ENCODE peak calls at places on chromosomes 1 and 21, in five cellular contexts. One of them, this sample, is unnamed.

GRCh38 chr21:26900980-26901379 is 55.8 kb upstream of the ADAMTS1 start:
- DNase-seq in NCI-H1092: no peak
- DNase-seq in naive thymus-derived CD8-positive, alpha-beta T cell: no peak
- DNase-seq in activated CD4-positive, alpha-beta T cell treated with anti-CD3 and anti-CD28 coated beads for 24 hours: no peak
- DNase-seq in GM03348: no peak
- DNase-seq in this sample: no peak

GRCh38 chr1:95116666-95117206 is 419 bp upstream of the TLCD4 start:
- DNase-seq in NCI-H1092: peak
- DNase-seq in naive thymus-derived CD8-positive, alpha-beta T cell: peak
- DNase-seq in activated CD4-positive, alpha-beta T cell treated with anti-CD3 and anti-CD28 coated beads for 24 hours: peak
- DNase-seq in GM03348: peak
- DNase-seq in this sample: peak

GRCh38 chr1:220642285-220642684 is 47.9 kb upstream of the C1orf115 start:
- DNase-seq in NCI-H1092: no peak
- DNase-seq in naive thymus-derived CD8-positive, alpha-beta T cell: no peak
- DNase-seq in activated CD4-positive, alpha-beta T cell treated with anti-CD3 and anti-CD28 coated beads for 24 hours: no peak
- DNase-seq in GM03348: no peak
- DNase-seq in this sample: no peak

GRCh38 chr1:5111581-5111980 is 457.2 kb downstream of the AJAP1 start:
- DNase-seq in NCI-H1092: no peak
- DNase-seq in naive thymus-derived CD8-positive, alpha-beta T cell: no peak
- DNase-seq in activated CD4-positive, alpha-beta T cell treated with anti-CD3 and anti-CD28 coated beads for 24 hours: no peak
- DNase-seq in GM03348: no peak
- DNase-seq in this sample: peak

GRCh38 chr1:245551536-245551935 is 396.8 kb downstream of the KIF26B start:
- DNase-seq in NCI-H1092: no peak
- DNase-seq in naive thymus-derived CD8-positive, alpha-beta T cell: no peak
- DNase-seq in activated CD4-positive, alpha-beta T cell treated with anti-CD3 and anti-CD28 coated beads for 24 hours: no peak
- DNase-seq in GM03348: no peak
- DNase-seq in this sample: no peak

GRCh38 chr1:166915941-166916340 is 39.9 kb upstream of the TADA1 start:
- DNase-seq in NCI-H1092: no peak
- DNase-seq in naive thymus-derived CD8-positive, alpha-beta T cell: no peak
- DNase-seq in activated CD4-positive, alpha-beta T cell treated with anti-CD3 and anti-CD28 coated beads for 24 hours: no peak
- DNase-seq in GM03348: peak
- DNase-seq in this sample: no peak

GRCh38 chr1:21021311-21021710 is 155.4 kb downstream of the EIF4G3 start:
- DNase-seq in NCI-H1092: no peak
- DNase-seq in naive thymus-derived CD8-positive, alpha-beta T cell: no peak
- DNase-seq in activated CD4-positive, alpha-beta T cell treated with anti-CD3 and anti-CD28 coated beads for 24 hours: no peak
- DNase-seq in GM03348: no peak
- DNase-seq in this sample: no peak

GRCh38 chr1:184237588-184237987 is 149.2 kb upstream of the C1orf21 start:
- DNase-seq in NCI-H1092: no peak
- DNase-seq in naive thymus-derived CD8-positive, alpha-beta T cell: no peak
- DNase-seq in activated CD4-positive, alpha-beta T cell treated with anti-CD3 and anti-CD28 coated beads for 24 hours: no peak
- DNase-seq in GM03348: no peak
- DNase-seq in this sample: no peak

GRCh38 chr21:45378258-45378966 is 26.6 kb upstream of the COL18A1 start:
- DNase-seq in NCI-H1092: no peak
- DNase-seq in naive thymus-derived CD8-positive, alpha-beta T cell: no peak
- DNase-seq in activated CD4-positive, alpha-beta T cell treated with anti-CD3 and anti-CD28 coated beads for 24 hours: no peak
- DNase-seq in GM03348: peak
- DNase-seq in this sample: no peak

GRCh38 chr1:232599178-232600041 is 30.5 kb downstream of the SIPA1L2 start:
- DNase-seq in NCI-H1092: peak
- DNase-seq in naive thymus-derived CD8-positive, alpha-beta T cell: no peak
- DNase-seq in activated CD4-positive, alpha-beta T cell treated with anti-CD3 and anti-CD28 coated beads for 24 hours: no peak
- DNase-seq in GM03348: no peak
- DNase-seq in this sample: no peak

GRCh38 chr1:104765115-104765514 is 1015.4 kb downstream of the AMY1C start:
- DNase-seq in NCI-H1092: no peak
- DNase-seq in naive thymus-derived CD8-positive, alpha-beta T cell: no peak
- DNase-seq in activated CD4-positive, alpha-beta T cell treated with anti-CD3 and anti-CD28 coated beads for 24 hours: no peak
- DNase-seq in GM03348: no peak
- DNase-seq in this sample: no peak

This sample was measured in stimulated activated effector memory CD8-positive, alpha-beta T cell treated with anti-CD3 and anti-CD28 coated beads, Interleukin-12 subunit alpha, Interleukin-12 subunit beta, amount 100 ng/mL, for 72 hours.